ENCODE peak calls at places on chromosomes 7 and 10, in seven cellular contexts. Z, K, I, N, Y, C and U are unnamed samples.

GRCh38 chr10:14405076-14406065 is 74.6 kb upstream of the FRMD4A start:
- DNase-seq in Z (peak), Y (peak), I (no peak), K (peak), N (no peak), C (no peak), U (peak)

GRCh38 chr10:49139000-49139865 is 5.4 kb upstream of the FAM170B start:
- DNase-seq in Y (peak), K (no peak), N (no peak), Z (peak), I (no peak), C (peak), U (peak)

GRCh38 chr7:119916501-119916900 is 356.5 kb upstream of the KCND2 start:
- DNase-seq in Y (no peak), I (no peak), K (no peak), N (no peak), Z (no peak), C (no peak), U (no peak)

GRCh38 chr10:120715214-120715613 is 135.9 kb upstream of the WDR11 start:
- DNase-seq in Z (no peak), N (no peak), I (no peak), Y (no peak), C (no peak), K (no peak), U (no peak)

GRCh38 chr7:22610871-22611757 is 111.1 kb upstream of the STEAP1B start:
- DNase-seq in C (no peak), K (no peak), Y (no peak), N (no peak), Z (peak), I (no peak), U (peak)

GRCh38 chr7:5495581-5496375 is 72.1 kb upstream of the TNRC18 start:
- DNase-seq in C (peak), K (peak), I (no peak), N (peak), Z (no peak), Y (no peak), U (no peak)

GRCh38 chr7:108289852-108290251 is 159.7 kb upstream of the LAMB4 start:
- DNase-seq in I (no peak), N (no peak), C (no peak), K (no peak), Z (no peak), Y (no peak), U (no peak)

GRCh38 chr10:60414877-60415585 is 25.4 kb upstream of the ANK3 start:
- DNase-seq in N (no peak), I (no peak), K (peak), C (no peak), Z (peak), Y (peak), U (peak)

GRCh38 chr10:66629976-66630375 is 295.9 kb upstream of the LRRTM3 start:
- DNase-seq in Z (peak), N (no peak), Y (no peak), K (peak), I (no peak), C (no peak), U (peak)

GRCh38 chr7:10239643-10240345 is 733.9 kb upstream of the PHF14 start:
- DNase-seq in Y (no peak), K (no peak), I (no peak), N (no peak), Z (no peak), C (peak), U (no peak)

GRCh38 chr7:99123571-99124033 is 20.3 kb downstream of the SMURF1 start:
- DNase-seq in K (peak), C (no peak), I (no peak), N (no peak), Z (peak), Y (peak), U (no peak)

GRCh38 chr10:95374597-95375209 is 83.9 kb upstream of the PDLIM1 start:
- DNase-seq in C (peak), K (peak), N (peak), Y (peak), Z (peak), I (no peak), U (peak)

GRCh38 chr10:61059636-61060035 is 115.7 kb upstream of the RHOBTB1 start:
- DNase-seq in N (no peak), Z (no peak), Y (no peak), C (no peak), I (no peak), K (no peak), U (no peak)

GRCh38 chr10:103481974-103482531 is 3.0 kb upstream of the CALHM3 start:
- DNase-seq in N (no peak), Z (peak), I (no peak), K (peak), C (peak), Y (peak), U (peak)

GRCh38 chr7:137953692-137954470 is 48.0 kb downstream of the CREB3L2 start:
- DNase-seq in Z (peak), Y (peak), C (no peak), I (no peak), K (peak), N (no peak), U (peak)

GRCh38 chr10:117804470-117805011 is 242.2 kb downstream of the RAB11FIP2 start:
- DNase-seq in I (no peak), K (no peak), C (no peak), Y (no peak), N (no peak), Z (no peak), U (no peak)

GRCh38 chr7:29610031-29610490 is 46.4 kb downstream of the PRR15 start:
- DNase-seq in Z (no peak), C (no peak), N (no peak), Y (no peak), I (no peak), K (no peak), U (no peak)

GRCh38 chr10:8473205-8473604 is 418.7 kb downstream of the GATA3 start:
- DNase-seq in Y (no peak), K (no peak), C (no peak), I (no peak), N (no peak), Z (peak), U (no peak)

GRCh38 chr10:19728376-19728775 is 87.9 kb upstream of the PLXDC2 start:
- DNase-seq in Z (no peak), N (no peak), Y (no peak), I (no peak), C (no peak), K (no peak), U (no peak)

GRCh38 chr7:82697897-82698296 is 254.3 kb upstream of the CACNA2D1 start:
- DNase-seq in Y (no peak), K (peak), I (no peak), N (no peak), Z (peak), C (no peak), U (peak)

GRCh38 chr7:90593205-90593604 is 2.9 kb upstream of the CDK14 start:
- DNase-seq in C (no peak), K (no peak), Z (no peak), N (no peak), I (no peak), Y (peak), U (no peak)

GRCh38 chr10:1142596-1142995 is 86.4 kb downstream of the WDR37 start:
- DNase-seq in K (peak), Z (no peak), C (no peak), I (no peak), N (no peak), Y (no peak), U (no peak)

GRCh38 chr7:101128040-101128834 is 1.3 kb downstream of the SERPINE1 start:
- DNase-seq in C (no peak), N (no peak), K (peak), Y (peak), I (no peak), Z (no peak), U (peak)

GRCh38 chr10:62153191-62153590 is 115.5 kb downstream of the RTKN2 start:
- DNase-seq in Y (peak), Z (peak), K (peak), C (no peak), N (no peak), I (no peak), U (peak)

GRCh38 chr10:104293021-104293420 is 24.0 kb downstream of the GSTO2 start:
- DNase-seq in C (no peak), Z (peak), N (no peak), Y (peak), K (peak), I (no peak), U (peak)

GRCh38 chr10:122487231-122487765 is 25.9 kb downstream of the HTRA1 start:
- DNase-seq in K (no peak), Z (peak), C (no peak), I (no peak), Y (no peak), N (no peak), U (no peak)

GRCh38 chr7:150784120-150784736 is 15.9 kb downstream of the TMEM176B start:
- DNase-seq in K (no peak), Z (no peak), Y (no peak), N (peak), C (no peak), I (no peak), U (no peak)

GRCh38 chr7:1225462-1226154 is 7.1 kb upstream of the UNCX start:
- DNase-seq in C (no peak), Y (no peak), N (no peak), I (no peak), K (no peak), Z (no peak), U (no peak)

GRCh38 chr10:86958109-86958830 is at the start of gene SNCG:
- DNase-seq in K (no peak), N (no peak), Z (no peak), Y (no peak), I (no peak), C (peak), U (no peak)

GRCh38 chr7:55622241-55622835 is 50.0 kb upstream of the VOPP1 start:
- DNase-seq in Y (no peak), K (no peak), C (no peak), I (no peak), N (no peak), Z (no peak), U (no peak)

GRCh38 chr7:53812135-53812534 is 730.0 kb upstream of the VSTM2A start:
- DNase-seq in K (no peak), N (no peak), Z (no peak), I (no peak), Y (no peak), C (no peak), U (no peak)

GRCh38 chr10:102067091-102067916 is 2.2 kb downstream of the HPS6 start:
- DNase-seq in Z (no peak), C (no peak), K (no peak), I (no peak), Y (no peak), N (no peak), U (no peak)

GRCh38 chr10:102066421-102067068 is 1.4 kb downstream of the HPS6 start:
- DNase-seq in Y (no peak), K (no peak), C (no peak), Z (no peak), N (no peak), I (no peak), U (no peak)

GRCh38 chr10:102065561-102066420 is 642 bp downstream of the HPS6 start:
- DNase-seq in Z (peak), C (peak), N (peak), I (peak), Y (peak), K (peak), U (peak)

GRCh38 chr10:102064503-102064867 is 664 bp upstream of the HPS6 start:
- DNase-seq in Z (no peak), C (no peak), K (no peak), I (no peak), Y (no peak), N (no peak), U (no peak)

GRCh38 chr10:102064868-102065560 is at the start of gene HPS6:
- DNase-seq in K (peak), N (peak), Z (peak), I (peak), Y (peak), C (peak), U (peak)
- TF ChIP-seq CTCF in K (peak), N (peak), Z (peak), I (no peak), Y (no peak), C (peak), U (peak)

GRCh38 chr10:98041352-98042043 is 11.1 kb upstream of the CRTAC1 start:
- DNase-seq in N (peak), I (no peak), Y (peak), Z (peak), C (peak), K (peak), U (peak)
- TF ChIP-seq CTCF in N (peak), I (peak), Y (peak), Z (peak), C (peak), K (peak), U (peak)

GRCh38 chr10:127576751-127577161 is 27.6 kb downstream of the NPS start:
- DNase-seq in Z (no peak), N (no peak), C (peak), I (no peak), K (no peak), Y (no peak), U (no peak)
- TF ChIP-seq CTCF in Z (no peak), N (no peak), C (no peak), I (no peak), K (no peak), Y (no peak), U (no peak)

GRCh38 chr10:6151087-6151977 is 51.4 kb upstream of the PFKFB3 start:
- DNase-seq in K (no peak), Y (peak), C (peak), N (no peak), Z (peak), I (no peak), U (peak)
- TF ChIP-seq CTCF in K (peak), Y (peak), C (peak), N (peak), Z (peak), I (no peak), U (peak)

GRCh38 chr10:124632064-124632531 is 112.1 kb downstream of the FAM53B start:
- DNase-seq in N (peak), I (no peak), Y (no peak), Z (no peak), K (peak), C (peak), U (no peak)
- TF ChIP-seq CTCF in N (peak), I (no peak), Y (peak), Z (peak), K (peak), C (peak), U (peak)